ENCODE peak calls at places on chromosome 10, in six cellular contexts. Q is mammary epithelial cell, S is left ventricle myocardium inferior, H is AG04450, C is lung, G is esophagus muscularis mucosa. R is an unnamed sample.

GRCh38 chr10:123870260-123870659 is 21.3 kb downstream of the CPXM2 start:
- DNase-seq in Q (no peak), S (no peak), H (no peak), C (no peak), G (no peak), R (no peak)

GRCh38 chr10:96488161-96488935 is 25.4 kb downstream of the TLL2 start:
- DNase-seq in Q (no peak), S (no peak), H (no peak), C (no peak), G (no peak), R (no peak)

GRCh38 chr10:108598320-108598695 is 1325.0 kb downstream of the XPNPEP1 start:
- DNase-seq in Q (no peak), S (no peak), H (no peak), C (no peak), G (no peak), R (no peak)

GRCh38 chr10:29783211-29783947 is 148.6 kb upstream of the SVIL start:
- DNase-seq in Q (peak; percentile 55), S (no peak), H (no peak), C (no peak), G (no peak), R (no peak)

GRCh38 chr10:27742926-27743735 is 2.5 kb downstream of the MKX start:
- DNase-seq in Q (peak; percentile 14), S (peak; percentile 16), H (no peak), C (peak; percentile 38), G (no peak), R (no peak)

GRCh38 chr10:78408671-78409472 is 375.2 kb downstream of the RPS24 start:
- DNase-seq in Q (no peak), S (peak; percentile 87), H (no peak), C (peak; percentile 87), G (no peak), R (no peak)

GRCh38 chr10:3173173-3173878 is 744 bp upstream of the PITRM1 start:
- DNase-seq in Q (no peak), S (peak; percentile 70), H (no peak), C (peak; percentile 98), G (no peak), R (peak; percentile 99)

GRCh38 chr10:125460326-125460725 is 222.6 kb downstream of the TEX36 start:
- DNase-seq in Q (no peak), S (no peak), H (no peak), C (no peak), G (peak; percentile 12), R (no peak)

GRCh38 chr10:62860946-62861345 is 44.8 kb upstream of the EGR2 start:
- DNase-seq in Q (no peak), S (no peak), H (no peak), C (no peak), G (no peak), R (no peak)

GRCh38 chr10:24483701-24484100 is 240.0 kb downstream of the ARHGAP21 start:
- DNase-seq in Q (peak; percentile 99), S (no peak), H (no peak), C (peak; percentile 68), G (no peak), R (peak; percentile 77)

GRCh38 chr10:129520440-129521080 is 53.5 kb downstream of the MGMT start:
- DNase-seq in Q (no peak), S (no peak), H (no peak), C (no peak), G (no peak), R (no peak)

GRCh38 chr10:30357075-30357801 is 8.2 kb upstream of the MTPAP start:
- DNase-seq in Q (no peak), S (no peak), H (no peak), C (no peak), G (peak; percentile 81), R (no peak)

GRCh38 chr10:90018819-90019218 is 317.4 kb downstream of the KIF20B start:
- DNase-seq in Q (no peak), S (no peak), H (no peak), C (no peak), G (no peak), R (no peak)

GRCh38 chr10:34696423-34696822 is 118.7 kb downstream of the PARD3 start:
- DNase-seq in Q (peak; percentile 81), S (no peak), H (no peak), C (no peak), G (no peak), R (peak; percentile 42)

GRCh38 chr10:109966961-109967738 is 40.6 kb upstream of the ADD3 start:
- DNase-seq in Q (no peak), S (peak; percentile 40), H (peak; percentile 50), C (no peak), G (no peak), R (no peak)

GRCh38 chr10:239109-239508 is 103.9 kb downstream of the ZMYND11 start:
- DNase-seq in Q (peak; percentile 75), S (no peak), H (no peak), C (no peak), G (no peak), R (peak; percentile 19)

GRCh38 chr10:44994752-44995530 is 5.8 kb upstream of the ZNF22 start:
- DNase-seq in Q (no peak), S (no peak), H (no peak), C (no peak), G (peak; percentile 91), R (no peak)

GRCh38 chr10:67175354-67175753 is 249.5 kb downstream of the LRRTM3 start:
- DNase-seq in Q (no peak), S (no peak), H (no peak), C (no peak), G (no peak), R (no peak)

GRCh38 chr10:102785818-102786217 is 42.1 kb downstream of the WBP1L start:
- DNase-seq in Q (no peak), S (no peak), H (no peak), C (no peak), G (no peak), R (no peak)

GRCh38 chr10:118278649-118279048 is 63.5 kb downstream of the FAM204A start:
- DNase-seq in Q (peak; percentile 56), S (no peak), H (no peak), C (no peak), G (no peak), R (no peak)

GRCh38 chr10:126458453-126458852 is 70.2 kb upstream of the ADAM12 start:
- DNase-seq in Q (no peak), S (no peak), H (no peak), C (no peak), G (peak; percentile 47), R (no peak)

GRCh38 chr10:113381906-113382562 is 170.8 kb upstream of the HABP2 start:
- DNase-seq in Q (no peak), S (no peak), H (no peak), C (no peak), G (no peak), R (no peak)

GRCh38 chr10:33286186-33286934 is 48.1 kb downstream of the NRP1 start:
- DNase-seq in Q (no peak), S (no peak), H (no peak), C (no peak), G (no peak), R (no peak)

GRCh38 chr10:124378271-124378670 is 40.5 kb downstream of the OAT start:
- DNase-seq in Q (no peak), S (no peak), H (no peak), C (no peak), G (no peak), R (no peak)

GRCh38 chr10:131314799-131315198 is 3.3 kb upstream of the TCERG1L start:
- DNase-seq in Q (no peak), S (no peak), H (no peak), C (no peak), G (no peak), R (no peak)

GRCh38 chr10:100811752-100812750 is 66.7 kb downstream of the PAX2 start:
- DNase-seq in Q (no peak), S (no peak), H (no peak), C (no peak), G (no peak), R (no peak)
- H3K27me3 ChIP-seq in Q (peaks cover 3% of the 10 kb centered on the region), S (peaks cover 100% of the 10 kb centered on the region), H (peaks cover 42% of the 10 kb centered on the region), C (peaks cover 11% of the 10 kb centered on the region), G (peaks cover 6% of the 10 kb centered on the region), R (peaks cover 54% of the 10 kb centered on the region)

GRCh38 chr10:79605308-79605707 is 5.4 kb upstream of the SFTPA1 start:
- DNase-seq in Q (no peak), S (no peak), H (no peak), C (no peak), G (peak; percentile 50), R (no peak)

GRCh38 chr10:79608505-79609375 is 2.0 kb upstream of the SFTPA1 start:
- DNase-seq in Q (no peak), S (no peak), H (no peak), C (no peak), G (peak; percentile 89), R (no peak)

GRCh38 chr10:79601939-79602338 is 8.8 kb upstream of the SFTPA1 start:
- DNase-seq in Q (no peak), S (no peak), H (no peak), C (no peak), G (no peak), R (no peak)

GRCh38 chr10:79604294-79604693 is 6.4 kb upstream of the SFTPA1 start:
- DNase-seq in Q (no peak), S (no peak), H (no peak), C (no peak), G (peak; percentile 79), R (no peak)

GRCh38 chr10:79602953-79603352 is 7.8 kb upstream of the SFTPA1 start:
- DNase-seq in Q (no peak), S (no peak), H (no peak), C (no peak), G (peak; percentile 84), R (no peak)
- H3K27me3 ChIP-seq in Q (peaks cover under 1% of the 10 kb centered on the region), S (peaks cover 16% of the 10 kb centered on the region), H (peaks cover 22% of the 10 kb centered on the region), C (no peaks in the 10 kb centered on the region), G (no peaks in the 10 kb centered on the region), R (no peaks in the 10 kb centered on the region)

DNA sequence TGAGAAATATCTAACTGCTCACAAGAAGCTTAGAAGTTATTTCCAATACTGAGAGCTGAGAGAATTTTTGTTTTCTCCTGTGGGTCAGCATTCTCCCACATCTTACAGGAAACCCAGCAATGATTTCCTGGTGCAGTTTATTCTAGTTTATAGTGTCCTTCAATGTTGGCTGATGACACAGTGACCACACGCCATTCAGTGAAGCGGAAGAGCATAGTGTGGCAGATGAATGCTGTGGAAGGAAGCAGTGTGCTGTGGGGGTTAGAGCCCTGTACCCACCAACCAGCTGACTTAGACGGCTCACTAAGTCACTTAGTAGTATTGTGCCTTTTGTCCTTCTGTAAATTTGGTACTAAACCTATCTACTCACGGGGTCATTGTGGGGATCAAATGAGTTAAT is 1.4 kb upstream of the TMEM26 start:
- DNase-seq in Q (no peak), S (no peak), H (no peak), C (no peak), G (no peak), R (no peak)
- H3K27me3 ChIP-seq in Q (peaks cover 16% of the 10 kb centered on the region), S (peaks cover 45% of the 10 kb centered on the region), H (no peaks in the 10 kb centered on the region), C (no peaks in the 10 kb centered on the region), G (no peaks in the 10 kb centered on the region), R (peaks cover 26% of the 10 kb centered on the region)

DNA sequence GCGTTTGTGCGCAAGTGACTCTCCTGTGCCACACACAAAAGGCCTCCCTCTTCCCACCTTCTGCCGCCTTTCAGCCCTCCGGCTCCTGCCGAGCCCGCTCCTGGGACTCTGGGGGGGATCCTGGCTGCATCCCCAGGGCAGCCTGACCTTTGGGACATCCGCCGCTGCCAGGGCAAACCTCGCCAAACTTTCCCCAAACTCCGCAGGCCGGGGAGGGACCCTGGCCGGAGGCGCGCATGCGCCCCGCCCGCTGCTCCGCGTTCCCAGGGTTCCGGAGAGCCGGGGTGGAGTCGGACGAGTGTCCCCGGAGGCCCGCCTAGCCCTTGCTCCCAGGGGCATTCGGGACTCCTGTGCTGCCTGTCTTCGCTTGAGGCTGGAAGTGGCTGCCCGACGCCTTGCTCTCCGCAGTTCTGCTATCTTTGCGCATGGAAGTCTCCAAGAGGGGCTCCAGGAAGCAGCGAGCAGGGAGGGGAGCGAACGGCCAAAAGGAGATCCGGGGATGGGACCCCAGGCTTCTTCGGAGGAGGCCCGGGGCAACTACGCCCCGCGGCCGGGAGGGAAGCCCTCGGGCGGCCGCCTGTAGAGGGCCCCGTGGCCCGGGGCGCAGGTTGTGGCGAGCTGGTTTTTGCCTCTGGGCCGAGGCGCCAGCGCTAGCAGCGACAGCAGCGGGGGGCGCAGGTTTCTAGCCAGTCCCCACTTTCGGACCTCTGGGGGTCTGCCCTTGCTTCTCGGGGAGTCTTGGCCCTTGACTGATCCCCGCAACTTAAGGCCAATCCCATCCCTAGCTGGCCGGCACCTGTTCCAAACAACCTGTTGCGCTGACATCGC is 7.0 kb downstream of the PTF1A start:
- DNase-seq in Q (peak; percentile 26), S (no peak), H (no peak), C (no peak), G (peak; percentile 79), R (no peak)
- H3K27me3 ChIP-seq in Q (peaks cover 56% of the 10 kb centered on the region), S (peaks cover 100% of the 10 kb centered on the region), H (peaks cover 49% of the 10 kb centered on the region), C (peaks cover 35% of the 10 kb centered on the region), G (peaks cover 27% of the 10 kb centered on the region), R (peaks cover 87% of the 10 kb centered on the region)